ENCODE peak calls at places on chromosomes 11 and 22, in five cellular contexts. One of them, this sample, is unnamed.

GRCh38 chr11:94837317-94837716 is 69.2 kb downstream of the AMOTL1 start:
- DNase-seq in stomach: no peak
- DNase-seq in cardiac muscle cell: no peak
- DNase-seq in BJ: no peak
- DNase-seq in HL-60: no peak
- DNase-seq in this sample: no peak

GRCh38 chr11:3920148-3920852 is 64.8 kb downstream of the STIM1 start:
- DNase-seq in stomach: peak; percentile 44
- DNase-seq in cardiac muscle cell: peak; percentile 82
- DNase-seq in BJ: peak; percentile 66
- DNase-seq in HL-60: peak; percentile 81
- DNase-seq in this sample: peak; percentile 74

GRCh38 chr22:44362249-44363040 is 49.7 kb upstream of the SHISAL1 start:
- DNase-seq in stomach: no peak
- DNase-seq in cardiac muscle cell: no peak
- DNase-seq in BJ: no peak
- DNase-seq in HL-60: no peak
- DNase-seq in this sample: no peak

GRCh38 chr11:121670792-121671275 is 218.1 kb upstream of the SORL1-AS1 start:
- DNase-seq in stomach: no peak
- DNase-seq in cardiac muscle cell: peak; percentile 40
- DNase-seq in BJ: no peak
- DNase-seq in HL-60: no peak
- DNase-seq in this sample: peak; percentile 49

GRCh38 chr11:16997624-16998023 is 16.6 kb downstream of the PLEKHA7 start:
- DNase-seq in stomach: peak; percentile 29
- DNase-seq in cardiac muscle cell: no peak
- DNase-seq in BJ: no peak
- DNase-seq in HL-60: no peak
- DNase-seq in this sample: no peak

GRCh38 chr11:96075532-96075959 is 151.6 kb upstream of the MTMR2 start:
- DNase-seq in stomach: no peak
- DNase-seq in cardiac muscle cell: no peak
- DNase-seq in BJ: no peak
- DNase-seq in HL-60: no peak
- DNase-seq in this sample: no peak

GRCh38 chr22:47091921-47092700 is 329.7 kb downstream of the TBC1D22A start:
- DNase-seq in stomach: no peak
- DNase-seq in cardiac muscle cell: no peak
- DNase-seq in BJ: no peak
- DNase-seq in HL-60: no peak
- DNase-seq in this sample: no peak

GRCh38 chr11:69320756-69321741 is 27.1 kb downstream of the MYEOV start:
- DNase-seq in stomach: no peak
- DNase-seq in cardiac muscle cell: no peak
- DNase-seq in BJ: no peak
- DNase-seq in HL-60: no peak
- DNase-seq in this sample: no peak

GRCh38 chr11:126391970-126392637 is 36.6 kb downstream of the ST3GAL4 start:
- DNase-seq in stomach: no peak
- DNase-seq in cardiac muscle cell: peak; percentile 41
- DNase-seq in BJ: no peak
- DNase-seq in HL-60: peak; percentile 83
- DNase-seq in this sample: no peak

GRCh38 chr11:94400839-94401772 is at the start of gene GPR83:
- DNase-seq in stomach: no peak
- DNase-seq in cardiac muscle cell: peak; percentile 20
- DNase-seq in BJ: no peak
- DNase-seq in HL-60: no peak
- DNase-seq in this sample: no peak

GRCh38 chr22:28977050-28977449 is 84.6 kb downstream of the C22orf31 start:
- DNase-seq in stomach: no peak
- DNase-seq in cardiac muscle cell: peak; percentile 21
- DNase-seq in BJ: no peak
- DNase-seq in HL-60: no peak
- DNase-seq in this sample: no peak

GRCh38 chr11:55942785-55943392 is 6.7 kb upstream of the OR5I1 start:
- DNase-seq in stomach: no peak
- DNase-seq in cardiac muscle cell: peak; percentile 27
- DNase-seq in BJ: no peak
- DNase-seq in HL-60: peak; percentile 3
- DNase-seq in this sample: peak; percentile 48

GRCh38 chr22:48070760-48071159 is 1308.3 kb downstream of the TBC1D22A start:
- DNase-seq in stomach: no peak
- DNase-seq in cardiac muscle cell: no peak
- DNase-seq in BJ: no peak
- DNase-seq in HL-60: no peak
- DNase-seq in this sample: no peak

GRCh38 chr11:44029507-44029845 is 18.3 kb upstream of the ACCSL start:
- DNase-seq in stomach: no peak
- DNase-seq in cardiac muscle cell: no peak
- DNase-seq in BJ: no peak
- DNase-seq in HL-60: no peak
- DNase-seq in this sample: no peak

GRCh38 chr11:29676993-29677392 is 339.8 kb downstream of the KCNA4 start:
- DNase-seq in stomach: no peak
- DNase-seq in cardiac muscle cell: peak; percentile 18
- DNase-seq in BJ: no peak
- DNase-seq in HL-60: no peak
- DNase-seq in this sample: no peak

GRCh38 chr11:120532511-120533196 is 21.1 kb downstream of the GRIK4 start:
- DNase-seq in stomach: no peak
- DNase-seq in cardiac muscle cell: peak; percentile 42
- DNase-seq in BJ: no peak
- DNase-seq in HL-60: no peak
- DNase-seq in this sample: peak; percentile 41

GRCh38 chr22:42184852-42185251 is 54.2 kb upstream of the CYP2D6 start:
- DNase-seq in stomach: no peak
- DNase-seq in cardiac muscle cell: no peak
- DNase-seq in BJ: no peak
- DNase-seq in HL-60: no peak
- DNase-seq in this sample: no peak

GRCh38 chr11:108559904-108560303 is 33.7 kb downstream of the EXPH5 start:
- DNase-seq in stomach: no peak
- DNase-seq in cardiac muscle cell: peak; percentile 87
- DNase-seq in BJ: peak; percentile 78
- DNase-seq in HL-60: no peak
- DNase-seq in this sample: peak; percentile 87

GRCh38 chr22:35509451-35509850 is 31.2 kb upstream of the RASD2 start:
- DNase-seq in stomach: no peak
- DNase-seq in cardiac muscle cell: no peak
- DNase-seq in BJ: no peak
- DNase-seq in HL-60: no peak
- DNase-seq in this sample: no peak

GRCh38 chr11:118663929-118664328 is 15.5 kb downstream of the TREH start:
- DNase-seq in stomach: no peak
- DNase-seq in cardiac muscle cell: no peak
- DNase-seq in BJ: no peak
- DNase-seq in HL-60: no peak
- DNase-seq in this sample: no peak

GRCh38 chr22:24434472-24435322 is 7.3 kb downstream of the ADORA2A start:
- DNase-seq in stomach: peak; percentile 51
- DNase-seq in cardiac muscle cell: peak; percentile 80
- DNase-seq in BJ: no peak
- DNase-seq in HL-60: peak; percentile 95
- DNase-seq in this sample: peak; percentile 82

GRCh38 chr11:83004855-83005556 is 66.7 kb downstream of the RAB30 start:
- DNase-seq in stomach: no peak
- DNase-seq in cardiac muscle cell: no peak
- DNase-seq in BJ: no peak
- DNase-seq in HL-60: no peak
- DNase-seq in this sample: no peak

GRCh38 chr11:88644724-88645123 is 307.2 kb upstream of the CTSC start:
- DNase-seq in stomach: no peak
- DNase-seq in cardiac muscle cell: no peak
- DNase-seq in BJ: no peak
- DNase-seq in HL-60: no peak
- DNase-seq in this sample: no peak

GRCh38 chr11:34234086-34234740 is 123.6 kb downstream of the ABTB2 start:
- DNase-seq in stomach: peak; percentile 58
- DNase-seq in cardiac muscle cell: peak; percentile 58
- DNase-seq in BJ: no peak
- DNase-seq in HL-60: no peak
- DNase-seq in this sample: peak; percentile 77

GRCh38 chr11:29751618-29752017 is 265.2 kb downstream of the KCNA4 start:
- DNase-seq in stomach: no peak
- DNase-seq in cardiac muscle cell: no peak
- DNase-seq in BJ: no peak
- DNase-seq in HL-60: no peak
- DNase-seq in this sample: no peak

GRCh38 chr22:44795701-44796630 is 43.6 kb downstream of the ARHGAP8 start:
- DNase-seq in stomach: no peak
- DNase-seq in cardiac muscle cell: no peak
- DNase-seq in BJ: no peak
- DNase-seq in HL-60: no peak
- DNase-seq in this sample: no peak

GRCh38 chr22:36773935-36774334 is 2.0 kb downstream of the IFT27 start:
- DNase-seq in stomach: no peak
- DNase-seq in cardiac muscle cell: peak; percentile 57
- DNase-seq in BJ: no peak
- DNase-seq in HL-60: peak; percentile 25
- DNase-seq in this sample: peak; percentile 69

GRCh38 chr22:47067331-47067890 is 305.0 kb downstream of the TBC1D22A start:
- DNase-seq in stomach: peak; percentile 14
- DNase-seq in cardiac muscle cell: no peak
- DNase-seq in BJ: no peak
- DNase-seq in HL-60: no peak
- DNase-seq in this sample: no peak

GRCh38 chr11:128155590-128155989 is 431.8 kb downstream of the ETS1 start:
- DNase-seq in stomach: no peak
- DNase-seq in cardiac muscle cell: no peak
- DNase-seq in BJ: no peak
- DNase-seq in HL-60: no peak
- DNase-seq in this sample: no peak

GRCh38 chr11:69700278-69701140 is 3.3 kb downstream of the FGF19 start:
- DNase-seq in stomach: peak; percentile 71
- DNase-seq in cardiac muscle cell: peak; percentile 84
- DNase-seq in BJ: no peak
- DNase-seq in HL-60: no peak
- DNase-seq in this sample: peak; percentile 77

GRCh38 chr11:63914896-63915681 is 1.9 kb downstream of the RCOR2 start:
- DNase-seq in stomach: no peak
- DNase-seq in cardiac muscle cell: peak; percentile 42
- DNase-seq in BJ: no peak
- DNase-seq in HL-60: no peak
- DNase-seq in this sample: no peak

DNA sequence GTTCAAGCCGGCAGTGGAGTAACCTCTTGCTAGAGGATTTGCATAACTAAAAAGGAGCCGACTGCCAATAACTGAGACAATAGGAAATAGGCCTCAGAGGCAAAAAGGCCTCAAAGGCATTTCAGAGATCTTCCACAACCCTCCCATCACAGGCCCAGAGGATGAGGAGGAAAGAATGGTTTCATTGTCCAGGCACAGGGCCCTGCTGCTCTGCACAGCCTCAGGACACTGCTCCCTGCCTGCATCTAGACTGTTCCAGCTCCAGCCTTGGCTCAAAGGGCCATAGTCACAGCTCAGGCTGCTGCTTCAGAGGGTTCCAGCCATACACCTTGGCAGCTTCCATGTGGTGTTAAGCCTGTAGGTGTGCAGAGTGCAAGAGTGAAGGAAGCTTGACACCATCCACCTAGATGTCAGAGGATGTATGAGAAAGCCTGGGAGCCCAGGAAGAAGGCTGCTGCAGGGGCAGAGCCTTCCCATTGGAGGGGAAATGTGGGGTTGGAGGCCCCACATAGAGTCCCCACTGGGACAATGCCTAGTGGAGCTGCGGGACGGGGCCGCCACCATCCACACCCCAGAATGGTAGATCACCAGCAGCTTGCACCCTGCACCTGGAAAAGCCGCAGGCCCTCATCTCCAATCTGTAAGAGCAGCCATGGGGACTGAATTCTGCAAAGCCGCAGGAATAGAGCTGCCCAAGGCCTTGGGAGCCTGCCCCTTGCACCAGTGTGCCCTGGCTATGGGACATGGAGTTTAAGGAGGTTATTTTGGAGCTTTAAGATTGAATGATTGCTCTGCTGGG is 8.2 kb upstream of the LRP5 start:
- DNase-seq in stomach: no peak
- DNase-seq in cardiac muscle cell: no peak
- DNase-seq in BJ: no peak
- DNase-seq in HL-60: no peak
- DNase-seq in this sample: no peak
- H3K4me3 ChIP-seq in stomach: no peak overlapping the region
- H3K4me3 ChIP-seq in cardiac muscle cell: no peak overlapping the region
- H3K4me3 ChIP-seq in BJ: no peak overlapping the region
- H3K4me3 ChIP-seq in HL-60: no peak overlapping the region
- H3K4me3 ChIP-seq in this sample: no peak overlapping the region

GRCh38 chr11:110286298-110287040 is 9.9 kb downstream of the RDX start:
- DNase-seq in stomach: no peak
- DNase-seq in cardiac muscle cell: no peak
- DNase-seq in BJ: no peak
- DNase-seq in HL-60: no peak
- DNase-seq in this sample: no peak
- TF ChIP-seq CTCF in stomach: no peak
- TF ChIP-seq CTCF in cardiac muscle cell: no peak
- TF ChIP-seq CTCF in BJ: no peak
- TF ChIP-seq CTCF in HL-60: no peak
- TF ChIP-seq CTCF in this sample: no peak

GRCh38 chr11:8809185-8809584 is 101.8 kb upstream of the AKIP1 start:
- DNase-seq in stomach: no peak
- DNase-seq in cardiac muscle cell: no peak
- DNase-seq in BJ: no peak
- DNase-seq in HL-60: no peak
- DNase-seq in this sample: peak; percentile 55
- H3K4me3 ChIP-seq in stomach: peak overlapping the region; percentile 59
- H3K4me3 ChIP-seq in cardiac muscle cell: peak overlapping the region; percentile 64
- H3K4me3 ChIP-seq in BJ: peak overlapping the region; percentile 55
- H3K4me3 ChIP-seq in HL-60: no peak overlapping the region
- H3K4me3 ChIP-seq in this sample: peak overlapping the region; percentile 68

GRCh38 chr11:75204685-75205667 is 35.6 kb upstream of the TPBGL start:
- DNase-seq in stomach: peak; percentile 94
- DNase-seq in cardiac muscle cell: peak; percentile 88
- DNase-seq in BJ: peak; percentile 4
- DNase-seq in HL-60: peak; percentile 80
- DNase-seq in this sample: peak; percentile 88
- TF ChIP-seq CTCF in stomach: peak; percentile 87
- TF ChIP-seq CTCF in cardiac muscle cell: peak; percentile 94
- TF ChIP-seq CTCF in BJ: peak; percentile 95
- TF ChIP-seq CTCF in HL-60: peak; percentile 92
- TF ChIP-seq CTCF in this sample: peak; percentile 95

DNA sequence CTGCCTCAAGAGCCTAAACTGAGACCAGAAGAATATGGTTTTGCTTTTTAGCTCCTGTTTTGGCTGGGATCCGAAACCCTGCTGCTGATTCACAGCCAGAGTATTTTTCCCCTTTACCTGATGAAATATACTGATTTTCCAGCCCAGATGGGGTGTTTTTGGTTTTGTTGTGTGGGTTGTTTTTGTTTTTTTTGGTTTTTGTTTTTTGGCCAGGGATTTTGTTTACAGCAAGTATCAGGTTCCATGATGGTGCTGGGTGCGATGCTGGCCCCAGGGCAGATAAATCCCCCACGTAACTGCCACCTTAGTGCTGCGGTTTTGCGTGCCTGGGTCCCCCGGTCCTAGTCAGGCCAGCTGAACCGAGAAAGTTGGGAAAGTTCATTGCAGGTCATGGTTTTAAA is 103.7 kb downstream of the ZBTB16 start:
- DNase-seq in stomach: peak; percentile 55
- DNase-seq in cardiac muscle cell: peak; percentile 94
- DNase-seq in BJ: no peak
- DNase-seq in HL-60: no peak
- DNase-seq in this sample: no peak
- H3K4me3 ChIP-seq in stomach: no peak overlapping the region
- H3K4me3 ChIP-seq in cardiac muscle cell: no peak overlapping the region
- H3K4me3 ChIP-seq in BJ: no peak overlapping the region
- H3K4me3 ChIP-seq in HL-60: no peak overlapping the region
- H3K4me3 ChIP-seq in this sample: no peak overlapping the region

GRCh38 chr11:2562181-2562581 is 117.4 kb downstream of the KCNQ1 start:
- DNase-seq in stomach: peak; percentile 76
- DNase-seq in cardiac muscle cell: no peak
- DNase-seq in BJ: no peak
- DNase-seq in HL-60: no peak
- DNase-seq in this sample: no peak
- TF ChIP-seq CTCF in stomach: no peak
- TF ChIP-seq CTCF in cardiac muscle cell: no peak
- TF ChIP-seq CTCF in BJ: no peak
- TF ChIP-seq CTCF in HL-60: no peak
- TF ChIP-seq CTCF in this sample: no peak

This sample was measured in choroid plexus epithelial cell.